ENCODE peak calls at places on chromosomes 12 and 14, in ten cellular contexts. One of them, this sample, is unnamed.

GRCh38 chr12:102769323-102769916 is 147.6 kb downstream of the PAH start:
- DNase-seq in D341Med: peak; percentile 72
- DNase-seq in A549: peak; percentile 61
- DNase-seq in occipital lobe: peak; percentile 29
- DNase-seq in AG10803: peak; percentile 72
- DNase-seq in GM03348: peak; percentile 80
- DNase-seq in body of pancreas: peak; percentile 55
- DNase-seq in T-cell: no peak
- DNase-seq in NCI-H2081: peak; percentile 40
- DNase-seq in nephron progenitor cell: peak; percentile 54
- DNase-seq in this sample: peak; percentile 44

GRCh38 chr12:99367181-99367580 is 280.4 kb upstream of the GARIN6 start:
- DNase-seq in GM03348: no peak
- DNase-seq in nephron progenitor cell: no peak
- DNase-seq in body of pancreas: no peak
- DNase-seq in D341Med: no peak
- DNase-seq in T-cell: no peak
- DNase-seq in A549: no peak
- DNase-seq in occipital lobe: no peak
- DNase-seq in AG10803: no peak
- DNase-seq in NCI-H2081: no peak
- DNase-seq in this sample: peak; percentile 72

GRCh38 chr14:89621009-89621421 is 204.0 kb upstream of the FOXN3 start:
- DNase-seq in occipital lobe: no peak
- DNase-seq in body of pancreas: peak; percentile 54
- DNase-seq in nephron progenitor cell: no peak
- DNase-seq in A549: no peak
- DNase-seq in D341Med: no peak
- DNase-seq in GM03348: no peak
- DNase-seq in NCI-H2081: no peak
- DNase-seq in T-cell: peak; percentile 35
- DNase-seq in AG10803: no peak
- DNase-seq in this sample: no peak

GRCh38 chr12:112987561-112987960 is 9.2 kb downstream of the OAS2 start:
- DNase-seq in D341Med: no peak
- DNase-seq in nephron progenitor cell: no peak
- DNase-seq in NCI-H2081: no peak
- DNase-seq in A549: no peak
- DNase-seq in T-cell: no peak
- DNase-seq in occipital lobe: no peak
- DNase-seq in GM03348: no peak
- DNase-seq in body of pancreas: no peak
- DNase-seq in AG10803: no peak
- DNase-seq in this sample: no peak

GRCh38 chr12:22788913-22789312 is 163.9 kb downstream of the ETNK1 start:
- DNase-seq in nephron progenitor cell: no peak
- DNase-seq in occipital lobe: no peak
- DNase-seq in NCI-H2081: no peak
- DNase-seq in GM03348: no peak
- DNase-seq in AG10803: no peak
- DNase-seq in T-cell: no peak
- DNase-seq in D341Med: no peak
- DNase-seq in A549: no peak
- DNase-seq in body of pancreas: no peak
- DNase-seq in this sample: no peak

GRCh38 chr12:120735181-120735580 is 9.6 kb downstream of the ACADS start:
- DNase-seq in nephron progenitor cell: no peak
- DNase-seq in T-cell: no peak
- DNase-seq in GM03348: no peak
- DNase-seq in AG10803: no peak
- DNase-seq in D341Med: no peak
- DNase-seq in A549: no peak
- DNase-seq in occipital lobe: no peak
- DNase-seq in body of pancreas: no peak
- DNase-seq in NCI-H2081: no peak
- DNase-seq in this sample: no peak

GRCh38 chr12:108583971-108584370 is 13.9 kb downstream of the TMEM119 start:
- DNase-seq in GM03348: no peak
- DNase-seq in A549: no peak
- DNase-seq in D341Med: peak; percentile 89
- DNase-seq in NCI-H2081: no peak
- DNase-seq in AG10803: no peak
- DNase-seq in nephron progenitor cell: no peak
- DNase-seq in occipital lobe: no peak
- DNase-seq in T-cell: no peak
- DNase-seq in body of pancreas: no peak
- DNase-seq in this sample: no peak

GRCh38 chr12:44077293-44077692 is 241.4 kb downstream of the TMEM117 start:
- DNase-seq in occipital lobe: no peak
- DNase-seq in nephron progenitor cell: no peak
- DNase-seq in body of pancreas: no peak
- DNase-seq in GM03348: no peak
- DNase-seq in NCI-H2081: no peak
- DNase-seq in A549: no peak
- DNase-seq in D341Med: no peak
- DNase-seq in T-cell: no peak
- DNase-seq in AG10803: no peak
- DNase-seq in this sample: no peak

GRCh38 chr12:92021665-92022033 is 124.0 kb downstream of the BTG1 start:
- DNase-seq in T-cell: no peak
- DNase-seq in GM03348: no peak
- DNase-seq in nephron progenitor cell: peak; percentile 43
- DNase-seq in occipital lobe: no peak
- DNase-seq in A549: no peak
- DNase-seq in NCI-H2081: no peak
- DNase-seq in AG10803: no peak
- DNase-seq in D341Med: no peak
- DNase-seq in body of pancreas: no peak
- DNase-seq in this sample: no peak

GRCh38 chr14:80536456-80536855 is 325.2 kb upstream of the DIO2 start:
- DNase-seq in NCI-H2081: no peak
- DNase-seq in nephron progenitor cell: no peak
- DNase-seq in body of pancreas: no peak
- DNase-seq in GM03348: no peak
- DNase-seq in D341Med: no peak
- DNase-seq in occipital lobe: no peak
- DNase-seq in AG10803: no peak
- DNase-seq in T-cell: no peak
- DNase-seq in A549: no peak
- DNase-seq in this sample: no peak

GRCh38 chr14:42027271-42027670 is 420.6 kb downstream of the LRFN5 start:
- DNase-seq in T-cell: no peak
- DNase-seq in D341Med: no peak
- DNase-seq in occipital lobe: no peak
- DNase-seq in body of pancreas: no peak
- DNase-seq in nephron progenitor cell: no peak
- DNase-seq in AG10803: no peak
- DNase-seq in GM03348: no peak
- DNase-seq in A549: no peak
- DNase-seq in NCI-H2081: no peak
- DNase-seq in this sample: no peak

This sample was measured in G401.